ENCODE peak calls at places on chromosomes 7 and 10, in five cellular contexts. R is breast epithelium, N is BJ, Q is bronchial epithelial cell, O is left lung. C is an unnamed sample. For H3K36me3, the result is how much of the 10 kb centered on the place peaks cover.

GRCh38 chr7:77441046-77441445 is 24.9 kb upstream of the GSAP start:
- DNase-seq in R (no peak), N (no peak), Q (peak), O (no peak), C (no peak)

GRCh38 chr7:116776610-116777289 is 85.6 kb upstream of the CAPZA2 start:
- DNase-seq in R (no peak), N (peak), Q (peak), O (no peak), C (no peak)

GRCh38 chr10:101691081-101691480 is 3.9 kb downstream of the FBXW4 start:
- DNase-seq in R (no peak), N (no peak), Q (no peak), O (no peak), C (no peak)

GRCh38 chr7:2516194-2516555 is 3.4 kb upstream of the LFNG start:
- DNase-seq in R (no peak), N (no peak), Q (no peak), O (no peak), C (no peak)

GRCh38 chr10:111821876-111822275 is 361.7 kb downstream of the GPAM start:
- DNase-seq in R (no peak), N (no peak), Q (no peak), O (no peak), C (no peak)

GRCh38 chr10:59808896-59809643 is 55.8 kb upstream of the MRLN start:
- DNase-seq in R (peak), N (no peak), Q (peak), O (peak), C (no peak)

GRCh38 chr10:99329238-99329890 is at the start of gene CNNM1:
- DNase-seq in R (no peak), N (no peak), Q (no peak), O (no peak), C (peak)

GRCh38 chr7:140607441-140607989 is 33.1 kb downstream of the DENND2A start:
- DNase-seq in R (no peak), N (no peak), Q (no peak), O (peak), C (no peak)

GRCh38 chr10:24642921-24643678 is 80.6 kb downstream of the ARHGAP21 start:
- DNase-seq in R (no peak), N (no peak), Q (peak), O (no peak), C (no peak)

GRCh38 chr10:104640339-104641149 is 546 bp upstream of the SORCS3 start:
- DNase-seq in R (no peak), N (no peak), Q (no peak), O (no peak), C (no peak)

GRCh38 chr7:1926908-1927306 is 256.8 kb downstream of the ELFN1 start:
- DNase-seq in R (no peak), N (no peak), Q (no peak), O (no peak), C (no peak)

GRCh38 chr7:131540491-131541162 is 15.8 kb downstream of the PODXL start:
- DNase-seq in R (no peak), N (no peak), Q (no peak), O (no peak), C (no peak)

GRCh38 chr7:3013975-3014792 is 29.5 kb downstream of the CARD11 start:
- DNase-seq in R (peak), N (no peak), Q (no peak), O (no peak), C (no peak)

GRCh38 chr7:14717711-14718304 is 184.7 kb downstream of the DGKB start:
- DNase-seq in R (no peak), N (no peak), Q (peak), O (no peak), C (no peak)

GRCh38 chr7:52168085-52168484 is 851.5 kb upstream of the COBL start:
- DNase-seq in R (no peak), N (no peak), Q (no peak), O (no peak), C (no peak)

GRCh38 chr10:79905322-79906314 is 43.3 kb downstream of the SFTPD start:
- DNase-seq in R (no peak), N (no peak), Q (peak), O (no peak), C (no peak)

GRCh38 chr7:78261302-78261701 is 462.7 kb downstream of the PHTF2 start:
- DNase-seq in R (no peak), N (no peak), Q (no peak), O (no peak), C (no peak)

GRCh38 chr7:56105508-56105907 is 768 bp downstream of the CHCHD2 start:
- DNase-seq in R (no peak), N (peak), Q (peak), O (no peak), C (no peak)

GRCh38 chr7:39446546-39446945 is 119.7 kb upstream of the YAE1 start:
- DNase-seq in R (no peak), N (no peak), Q (no peak), O (no peak), C (no peak)

GRCh38 chr7:1241510-1242128 is 8.9 kb downstream of the UNCX start:
- DNase-seq in R (no peak), N (no peak), Q (no peak), O (no peak), C (no peak)

GRCh38 chr7:157521061-157521731 is 184.4 kb downstream of the DNAJB6 start:
- DNase-seq in R (peak), N (no peak), Q (no peak), O (peak), C (peak)

GRCh38 chr10:11238893-11239292 is 221.2 kb downstream of the CELF2 start:
- DNase-seq in R (no peak), N (no peak), Q (no peak), O (no peak), C (no peak)

GRCh38 chr7:6226194-6226799 is 46.1 kb downstream of the CYTH3 start:
- DNase-seq in R (no peak), N (peak), Q (no peak), O (no peak), C (no peak)

GRCh38 chr7:142855756-142856564 is 1.1 kb downstream of the EPHB6 start:
- DNase-seq in R (no peak), N (no peak), Q (peak), O (peak), C (peak)

GRCh38 chr7:157890921-157891401 is 554.2 kb downstream of the DNAJB6 start:
- DNase-seq in R (peak), N (no peak), Q (no peak), O (no peak), C (peak)

GRCh38 chr7:43602271-43602670 is 19.4 kb downstream of the STK17A start:
- DNase-seq in R (no peak), N (no peak), Q (no peak), O (no peak), C (no peak)
- H3K36me3 ChIP-seq in R (under half), N (under half), Q (under half), O (under half), C (half or more)

GRCh38 chr10:6229290-6229689 is 26.6 kb downstream of the PFKFB3 start:
- DNase-seq in R (no peak), N (no peak), Q (no peak), O (no peak), C (no peak)
- H3K36me3 ChIP-seq in R (under half), N (half or more), Q (half or more), O (under half), C (half or more)

DNA sequence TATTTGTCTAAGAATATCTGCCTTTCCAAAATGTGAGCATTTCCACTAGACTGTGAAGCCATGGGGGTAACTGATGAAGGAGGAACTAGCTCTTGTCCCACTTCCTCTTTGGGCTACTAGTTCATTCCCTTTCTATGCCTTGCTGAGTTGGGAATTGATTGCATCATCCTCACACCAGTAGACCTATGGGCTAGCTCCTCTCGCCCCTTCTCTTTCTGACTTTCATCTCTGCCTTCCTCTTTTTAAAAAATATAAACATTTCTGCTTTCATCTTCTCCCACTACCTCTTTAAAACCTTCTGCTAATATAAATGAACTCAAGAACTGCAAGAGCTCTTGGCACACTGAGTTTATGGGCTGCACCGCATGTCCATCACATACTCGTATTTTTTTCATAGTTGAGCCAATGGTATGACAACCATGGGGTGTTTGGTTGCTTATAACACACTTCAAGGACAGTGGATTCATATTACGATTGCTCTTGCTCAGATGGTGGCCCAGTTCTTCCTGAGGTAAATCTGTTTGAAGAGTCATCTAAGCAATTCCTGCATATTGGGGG is 182.0 kb downstream of the REEP3 start:
- DNase-seq in R (no peak), N (no peak), Q (peak), O (no peak), C (no peak)
- H3K36me3 ChIP-seq in R (under half), N (under half), Q (under half), O (under half), C (under half)

GRCh38 chr10:15670880-15671279 is 48.8 kb downstream of the ITGA8 start:
- DNase-seq in R (no peak), N (no peak), Q (no peak), O (no peak), C (no peak)

GRCh38 chr10:15672469-15672868 is 47.3 kb downstream of the ITGA8 start:
- DNase-seq in R (no peak), N (no peak), Q (no peak), O (no peak), C (no peak)
- H3K36me3 ChIP-seq in R (under half), N (under half), Q (under half), O (under half), C (under half)

GRCh38 chr7:100069991-100070390 is 11.5 kb downstream of the ZNF3 start:
- DNase-seq in R (no peak), N (no peak), Q (no peak), O (no peak), C (no peak)
- H3K36me3 ChIP-seq in R (under half), N (under half), Q (under half), O (under half), C (half or more)

GRCh38 chr7:34128762-34129161 is 223.4 kb downstream of the BMPER start:
- DNase-seq in R (no peak), N (peak), Q (no peak), O (no peak), C (no peak)
- H3K36me3 ChIP-seq in R (under half), N (under half), Q (under half), O (under half), C (under half)

DNA sequence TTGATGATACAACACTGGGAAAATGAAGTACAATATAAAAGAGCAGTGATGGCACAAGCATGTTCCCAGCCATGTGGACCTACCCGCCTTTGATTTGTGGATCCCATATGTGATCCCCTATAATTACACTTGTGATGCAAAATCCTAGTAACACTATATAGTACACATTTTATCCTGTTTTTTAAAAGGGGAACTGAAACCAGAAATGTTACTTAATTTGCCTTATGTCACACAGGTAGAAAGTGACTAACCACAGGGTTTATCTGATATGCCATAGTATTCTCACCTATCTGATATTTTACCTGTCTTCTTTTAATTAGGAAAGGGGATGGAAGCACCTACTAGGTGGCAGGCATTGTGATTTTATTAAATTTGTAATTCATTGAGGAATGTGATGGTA is 35.0 kb downstream of the ARMC3 start:
- DNase-seq in R (no peak), N (no peak), Q (no peak), O (no peak), C (no peak)
- H3K36me3 ChIP-seq in R (under half), N (under half), Q (under half), O (under half), C (under half)